ENCODE peak calls at places on chromosomes 12 and 14, in seven cellular contexts. One of them, this sample, is unnamed.

GRCh38 chr14:100906420-100906819 is 2.9 kb upstream of the RTL1 start:
- DNase-seq in stimulated activated CD8-positive, alpha-beta memory T cell treated with anti-CD3 and anti-CD28 coated beads, Interleukin-4, amount 100 ng/mL, for 24 hours: no peak
- DNase-seq in psoas muscle: no peak
- DNase-seq in GM04504: no peak
- DNase-seq in iPS DF 6.9: no peak
- DNase-seq in epithelial cell of esophagus: no peak
- DNase-seq in A549: no peak
- DNase-seq in this sample: no peak

GRCh38 chr12:116432321-116432750 is 126.8 kb upstream of the MAP1LC3B2 start:
- DNase-seq in A549: no peak
- DNase-seq in psoas muscle: no peak
- DNase-seq in epithelial cell of esophagus: no peak
- DNase-seq in iPS DF 6.9: no peak
- DNase-seq in stimulated activated CD8-positive, alpha-beta memory T cell treated with anti-CD3 and anti-CD28 coated beads, Interleukin-4, amount 100 ng/mL, for 24 hours: no peak
- DNase-seq in GM04504: peak; percentile 52
- DNase-seq in this sample: no peak

GRCh38 chr12:74689071-74689655 is 151.5 kb downstream of the ATXN7L3B start:
- DNase-seq in A549: peak; percentile 7
- DNase-seq in psoas muscle: no peak
- DNase-seq in stimulated activated CD8-positive, alpha-beta memory T cell treated with anti-CD3 and anti-CD28 coated beads, Interleukin-4, amount 100 ng/mL, for 24 hours: no peak
- DNase-seq in GM04504: peak; percentile 10
- DNase-seq in iPS DF 6.9: peak; percentile 4
- DNase-seq in epithelial cell of esophagus: peak; percentile 64
- DNase-seq in this sample: no peak

GRCh38 chr14:99574099-99574880 is 29.7 kb downstream of the CCDC85C start:
- DNase-seq in A549: no peak
- DNase-seq in GM04504: no peak
- DNase-seq in iPS DF 6.9: peak; percentile 33
- DNase-seq in epithelial cell of esophagus: peak; percentile 15
- DNase-seq in psoas muscle: no peak
- DNase-seq in stimulated activated CD8-positive, alpha-beta memory T cell treated with anti-CD3 and anti-CD28 coated beads, Interleukin-4, amount 100 ng/mL, for 24 hours: no peak
- DNase-seq in this sample: no peak

GRCh38 chr14:81938341-81938740 is 404.7 kb upstream of the SEL1L start:
- DNase-seq in iPS DF 6.9: no peak
- DNase-seq in psoas muscle: no peak
- DNase-seq in epithelial cell of esophagus: no peak
- DNase-seq in GM04504: no peak
- DNase-seq in stimulated activated CD8-positive, alpha-beta memory T cell treated with anti-CD3 and anti-CD28 coated beads, Interleukin-4, amount 100 ng/mL, for 24 hours: no peak
- DNase-seq in A549: no peak
- DNase-seq in this sample: no peak

GRCh38 chr14:92603309-92604257 is 90.0 kb downstream of the RIN3 start:
- DNase-seq in GM04504: no peak
- DNase-seq in iPS DF 6.9: no peak
- DNase-seq in A549: no peak
- DNase-seq in psoas muscle: no peak
- DNase-seq in epithelial cell of esophagus: peak; percentile 70
- DNase-seq in stimulated activated CD8-positive, alpha-beta memory T cell treated with anti-CD3 and anti-CD28 coated beads, Interleukin-4, amount 100 ng/mL, for 24 hours: no peak
- DNase-seq in this sample: no peak

GRCh38 chr14:104805326-104805678 is 4.4 kb downstream of the ZBTB42 start:
- DNase-seq in A549: peak; percentile 82
- DNase-seq in epithelial cell of esophagus: peak; percentile 32
- DNase-seq in iPS DF 6.9: no peak
- DNase-seq in psoas muscle: peak; percentile 85
- DNase-seq in stimulated activated CD8-positive, alpha-beta memory T cell treated with anti-CD3 and anti-CD28 coated beads, Interleukin-4, amount 100 ng/mL, for 24 hours: no peak
- DNase-seq in GM04504: peak; percentile 68
- DNase-seq in this sample: no peak

GRCh38 chr14:64800000-64800399 is 79.7 kb downstream of the SPTB start:
- DNase-seq in iPS DF 6.9: no peak
- DNase-seq in stimulated activated CD8-positive, alpha-beta memory T cell treated with anti-CD3 and anti-CD28 coated beads, Interleukin-4, amount 100 ng/mL, for 24 hours: no peak
- DNase-seq in epithelial cell of esophagus: peak; percentile 66
- DNase-seq in psoas muscle: no peak
- DNase-seq in GM04504: no peak
- DNase-seq in A549: peak; percentile 53
- DNase-seq in this sample: no peak

GRCh38 chr14:104185916-104186495 is 47.6 kb downstream of the KIF26A start:
- DNase-seq in stimulated activated CD8-positive, alpha-beta memory T cell treated with anti-CD3 and anti-CD28 coated beads, Interleukin-4, amount 100 ng/mL, for 24 hours: no peak
- DNase-seq in epithelial cell of esophagus: no peak
- DNase-seq in GM04504: no peak
- DNase-seq in iPS DF 6.9: no peak
- DNase-seq in A549: no peak
- DNase-seq in psoas muscle: no peak
- DNase-seq in this sample: no peak

GRCh38 chr12:26156201-26156871 is 31.5 kb upstream of the BHLHE41 start:
- DNase-seq in GM04504: no peak
- DNase-seq in psoas muscle: no peak
- DNase-seq in iPS DF 6.9: no peak
- DNase-seq in A549: no peak
- DNase-seq in epithelial cell of esophagus: no peak
- DNase-seq in stimulated activated CD8-positive, alpha-beta memory T cell treated with anti-CD3 and anti-CD28 coated beads, Interleukin-4, amount 100 ng/mL, for 24 hours: no peak
- DNase-seq in this sample: no peak

GRCh38 chr12:96193725-96194571 is at the start of gene ELK3:
- DNase-seq in iPS DF 6.9: no peak
- DNase-seq in epithelial cell of esophagus: peak; percentile 86
- DNase-seq in stimulated activated CD8-positive, alpha-beta memory T cell treated with anti-CD3 and anti-CD28 coated beads, Interleukin-4, amount 100 ng/mL, for 24 hours: peak; percentile 50
- DNase-seq in psoas muscle: peak; percentile 81
- DNase-seq in A549: peak; percentile 56
- DNase-seq in GM04504: no peak
- DNase-seq in this sample: no peak

GRCh38 chr12:121776190-121777098 is 17.0 kb downstream of the RHOF start:
- DNase-seq in stimulated activated CD8-positive, alpha-beta memory T cell treated with anti-CD3 and anti-CD28 coated beads, Interleukin-4, amount 100 ng/mL, for 24 hours: peak; percentile 85
- DNase-seq in epithelial cell of esophagus: peak; percentile 69
- DNase-seq in GM04504: no peak
- DNase-seq in iPS DF 6.9: no peak
- DNase-seq in psoas muscle: peak; percentile 91
- DNase-seq in A549: peak; percentile 88
- DNase-seq in this sample: peak; percentile 59

GRCh38 chr12:85872497-85873091 is 1.5 kb upstream of the NTS start:
- DNase-seq in A549: peak; percentile 9
- DNase-seq in GM04504: peak; percentile 28
- DNase-seq in stimulated activated CD8-positive, alpha-beta memory T cell treated with anti-CD3 and anti-CD28 coated beads, Interleukin-4, amount 100 ng/mL, for 24 hours: no peak
- DNase-seq in iPS DF 6.9: no peak
- DNase-seq in psoas muscle: no peak
- DNase-seq in epithelial cell of esophagus: peak; percentile 72
- DNase-seq in this sample: no peak

GRCh38 chr14:79370969-79371368 is 840.3 kb downstream of the DIO2 start:
- DNase-seq in iPS DF 6.9: no peak
- DNase-seq in psoas muscle: no peak
- DNase-seq in GM04504: no peak
- DNase-seq in A549: no peak
- DNase-seq in stimulated activated CD8-positive, alpha-beta memory T cell treated with anti-CD3 and anti-CD28 coated beads, Interleukin-4, amount 100 ng/mL, for 24 hours: no peak
- DNase-seq in epithelial cell of esophagus: no peak
- DNase-seq in this sample: no peak

GRCh38 chr12:114936148-114937099 is 252.4 kb upstream of the TBX3 start:
- DNase-seq in psoas muscle: no peak
- DNase-seq in iPS DF 6.9: no peak
- DNase-seq in epithelial cell of esophagus: peak; percentile 49
- DNase-seq in A549: no peak
- DNase-seq in stimulated activated CD8-positive, alpha-beta memory T cell treated with anti-CD3 and anti-CD28 coated beads, Interleukin-4, amount 100 ng/mL, for 24 hours: no peak
- DNase-seq in GM04504: no peak
- DNase-seq in this sample: no peak

GRCh38 chr12:24304285-24304684 is 354.8 kb upstream of the SOX5 start:
- DNase-seq in A549: no peak
- DNase-seq in iPS DF 6.9: no peak
- DNase-seq in epithelial cell of esophagus: no peak
- DNase-seq in GM04504: no peak
- DNase-seq in psoas muscle: no peak
- DNase-seq in stimulated activated CD8-positive, alpha-beta memory T cell treated with anti-CD3 and anti-CD28 coated beads, Interleukin-4, amount 100 ng/mL, for 24 hours: no peak
- DNase-seq in this sample: no peak

GRCh38 chr14:32075636-32076277 is 1.3 kb upstream of the ARHGAP5 start:
- DNase-seq in psoas muscle: no peak
- DNase-seq in stimulated activated CD8-positive, alpha-beta memory T cell treated with anti-CD3 and anti-CD28 coated beads, Interleukin-4, amount 100 ng/mL, for 24 hours: no peak
- DNase-seq in GM04504: peak; percentile 5
- DNase-seq in epithelial cell of esophagus: peak; percentile 23
- DNase-seq in A549: peak; percentile 43
- DNase-seq in iPS DF 6.9: no peak
- DNase-seq in this sample: no peak

GRCh38 chr12:56084958-56085543 is 5.1 kb downstream of the ERBB3 start:
- DNase-seq in stimulated activated CD8-positive, alpha-beta memory T cell treated with anti-CD3 and anti-CD28 coated beads, Interleukin-4, amount 100 ng/mL, for 24 hours: no peak
- DNase-seq in iPS DF 6.9: no peak
- DNase-seq in GM04504: no peak
- DNase-seq in epithelial cell of esophagus: peak; percentile 45
- DNase-seq in A549: peak; percentile 62
- DNase-seq in psoas muscle: peak; percentile 26
- DNase-seq in this sample: no peak